ENCODE peak calls at places on chromosomes 1 and 21, in ten cellular contexts. Y is fibroblast of the conjunctiva; A is choroid plexus epithelial cell; N is stimulated activated CD8-positive, alpha-beta memory T cell treated with anti-CD3 and anti-CD28 coated beads, Interleukin-4, amount 100 ng/mL, for 24 hours; M is CD8-positive, alpha-beta T cell; Q is iris pigment epithelial cell; J is ascending aorta; P is heart right ventricle; U is RWPE1; G is glutamatergic neuron. O is an unnamed sample.

GRCh38 chr1:27018316-27018715 is 5.7 kb upstream of the TENT5B start:
- DNase-seq in Y (no peak), A (no peak), N (no peak), M (no peak), Q (no peak), J (no peak), P (no peak), U (no peak), G (no peak), O (no peak)

GRCh38 chr21:33025106-33025470 is 647 bp upstream of the OLIG2 start:
- DNase-seq in Y (no peak), A (no peak), N (no peak), M (no peak), Q (no peak), J (no peak), P (no peak), U (no peak), G (peak), O (no peak)

GRCh38 chr1:61887076-61887867 is 145.0 kb downstream of the PATJ start:
- DNase-seq in Y (no peak), A (peak), N (no peak), M (no peak), Q (peak), J (no peak), P (no peak), U (no peak), G (no peak), O (no peak)

GRCh38 chr1:151946366-151946764 is 37.1 kb upstream of the THEM4 start:
- DNase-seq in Y (no peak), A (no peak), N (no peak), M (no peak), Q (peak), J (no peak), P (no peak), U (peak), G (no peak), O (no peak)

GRCh38 chr1:2014726-2015382 is 4.3 kb upstream of the GABRD start:
- DNase-seq in Y (no peak), A (no peak), N (no peak), M (no peak), Q (no peak), J (no peak), P (no peak), U (peak), G (no peak), O (no peak)

GRCh38 chr1:24735619-24736375 is 9.4 kb upstream of the CLIC4 start:
- DNase-seq in Y (no peak), A (peak), N (no peak), M (no peak), Q (peak), J (no peak), P (peak), U (no peak), G (no peak), O (no peak)

GRCh38 chr1:31799196-31799894 is 16.5 kb downstream of the SPOCD1 start:
- DNase-seq in Y (no peak), A (no peak), N (no peak), M (no peak), Q (no peak), J (no peak), P (no peak), U (no peak), G (peak), O (peak)

GRCh38 chr1:12810691-12811408 is 19.7 kb downstream of the PRAMEF1 start:
- DNase-seq in Y (no peak), A (no peak), N (no peak), M (no peak), Q (peak), J (no peak), P (no peak), U (peak), G (no peak), O (no peak)

GRCh38 chr1:37347104-37347503 is 127.3 kb upstream of the ZC3H12A start:
- DNase-seq in Y (no peak), A (no peak), N (no peak), M (no peak), Q (no peak), J (no peak), P (no peak), U (no peak), G (no peak), O (no peak)

GRCh38 chr21:31260790-31261189 is 83.3 kb downstream of the TIAM1 start:
- DNase-seq in Y (no peak), A (peak), N (no peak), M (no peak), Q (peak), J (no peak), P (no peak), U (no peak), G (no peak), O (no peak)

GRCh38 chr21:22609802-22610201 is 1611.6 kb downstream of the NCAM2 start:
- DNase-seq in Y (no peak), A (no peak), N (no peak), M (no peak), Q (no peak), J (no peak), P (no peak), U (no peak), G (no peak), O (no peak)

GRCh38 chr1:12244078-12244477 is 14.2 kb downstream of the VPS13D start:
- DNase-seq in Y (no peak), A (peak), N (no peak), M (no peak), Q (peak), J (no peak), P (no peak), U (peak), G (no peak), O (peak)

GRCh38 chr1:230401763-230402294 is 24.3 kb downstream of the PGBD5 start:
- DNase-seq in Y (no peak), A (peak), N (no peak), M (no peak), Q (peak), J (no peak), P (no peak), U (no peak), G (no peak), O (no peak)

GRCh38 chr1:19366599-19367315 is 54.6 kb downstream of the SLC66A1 start:
- DNase-seq in Y (no peak), A (no peak), N (no peak), M (no peak), Q (no peak), J (no peak), P (no peak), U (no peak), G (no peak), O (no peak)

GRCh38 chr21:17451364-17451869 is 61.4 kb upstream of the CXADR start:
- DNase-seq in Y (peak), A (peak), N (no peak), M (no peak), Q (peak), J (no peak), P (no peak), U (peak), G (no peak), O (no peak)

GRCh38 chr1:117093870-117094621 is 27.5 kb downstream of the TRIM45 start:
- DNase-seq in Y (peak), A (peak), N (no peak), M (no peak), Q (peak), J (no peak), P (no peak), U (peak), G (no peak), O (no peak)

GRCh38 chr1:111960971-111961370 is 28.5 kb downstream of the KCND3 start:
- DNase-seq in Y (no peak), A (no peak), N (no peak), M (no peak), Q (no peak), J (no peak), P (no peak), U (no peak), G (no peak), O (no peak)

GRCh38 chr1:17563494-17564281 is 24.2 kb downstream of the ARHGEF10L start:
- DNase-seq in Y (no peak), A (no peak), N (no peak), M (no peak), Q (no peak), J (peak), P (peak), U (no peak), G (no peak), O (no peak)